ENCODE peak calls at places on chromosomes 5 and 9, in seven cellular contexts. One of them, this sample, is unnamed.

GRCh38 chr9:2055203-2055658 is 40.1 kb downstream of the SMARCA2 start:
- DNase-seq in IMR-90: peak; percentile 24
- DNase-seq in neuronal stem cell: no peak
- DNase-seq in mesendoderm: no peak
- DNase-seq in mesenchymal stem cell: no peak
- DNase-seq in H1: no peak
- DNase-seq in trophoblast cell: no peak
- DNase-seq in this sample: no peak

GRCh38 chr5:177297922-177298321 is 5.6 kb downstream of the RAB24 start:
- DNase-seq in IMR-90: no peak
- DNase-seq in neuronal stem cell: no peak
- DNase-seq in mesendoderm: peak; percentile 32
- DNase-seq in mesenchymal stem cell: no peak
- DNase-seq in H1: no peak
- DNase-seq in trophoblast cell: no peak
- DNase-seq in this sample: no peak

GRCh38 chr5:139669681-139670368 is 21.7 kb downstream of the CXXC5 start:
- DNase-seq in IMR-90: no peak
- DNase-seq in neuronal stem cell: no peak
- DNase-seq in mesendoderm: no peak
- DNase-seq in mesenchymal stem cell: no peak
- DNase-seq in H1: no peak
- DNase-seq in trophoblast cell: no peak
- DNase-seq in this sample: no peak

GRCh38 chr5:158922816-158923215 is 176.9 kb downstream of the EBF1 start:
- DNase-seq in IMR-90: no peak
- DNase-seq in neuronal stem cell: no peak
- DNase-seq in mesendoderm: no peak
- DNase-seq in mesenchymal stem cell: no peak
- DNase-seq in H1: no peak
- DNase-seq in trophoblast cell: no peak
- DNase-seq in this sample: no peak

GRCh38 chr5:150146862-150147579 is 8.6 kb downstream of the PDGFRB start:
- DNase-seq in IMR-90: no peak
- DNase-seq in neuronal stem cell: no peak
- DNase-seq in mesendoderm: no peak
- DNase-seq in mesenchymal stem cell: no peak
- DNase-seq in H1: no peak
- DNase-seq in trophoblast cell: no peak
- DNase-seq in this sample: no peak

GRCh38 chr5:125064610-125065009 is 318.2 kb upstream of the ZNF608 start:
- DNase-seq in IMR-90: no peak
- DNase-seq in neuronal stem cell: no peak
- DNase-seq in mesendoderm: no peak
- DNase-seq in mesenchymal stem cell: no peak
- DNase-seq in H1: no peak
- DNase-seq in trophoblast cell: no peak
- DNase-seq in this sample: no peak

GRCh38 chr5:107224272-107224671 is 446.5 kb downstream of the EFNA5 start:
- DNase-seq in IMR-90: peak; percentile 21
- DNase-seq in neuronal stem cell: no peak
- DNase-seq in mesendoderm: no peak
- DNase-seq in mesenchymal stem cell: peak; percentile 25
- DNase-seq in H1: no peak
- DNase-seq in trophoblast cell: no peak
- DNase-seq in this sample: no peak

GRCh38 chr5:59256331-59256730 is 637.2 kb downstream of the PDE4D start:
- DNase-seq in IMR-90: no peak
- DNase-seq in neuronal stem cell: no peak
- DNase-seq in mesendoderm: no peak
- DNase-seq in mesenchymal stem cell: no peak
- DNase-seq in H1: no peak
- DNase-seq in trophoblast cell: no peak
- DNase-seq in this sample: no peak

GRCh38 chr5:159412284-159413046 is 82.2 kb upstream of the IL12B start:
- DNase-seq in IMR-90: no peak
- DNase-seq in neuronal stem cell: no peak
- DNase-seq in mesendoderm: peak; percentile 71
- DNase-seq in mesenchymal stem cell: peak; percentile 12
- DNase-seq in H1: no peak
- DNase-seq in trophoblast cell: no peak
- DNase-seq in this sample: no peak

GRCh38 chr5:132268698-132269551 is 11.4 kb downstream of the PDLIM4 start:
- DNase-seq in IMR-90: peak; percentile 76
- DNase-seq in neuronal stem cell: no peak
- DNase-seq in mesendoderm: no peak
- DNase-seq in mesenchymal stem cell: peak; percentile 43
- DNase-seq in H1: no peak
- DNase-seq in trophoblast cell: peak; percentile 43
- DNase-seq in this sample: peak; percentile 25

GRCh38 chr9:129319076-129319937 is 141.2 kb upstream of the IER5L start:
- DNase-seq in IMR-90: no peak
- DNase-seq in neuronal stem cell: no peak
- DNase-seq in mesendoderm: no peak
- DNase-seq in mesenchymal stem cell: no peak
- DNase-seq in H1: no peak
- DNase-seq in trophoblast cell: no peak
- DNase-seq in this sample: peak; percentile 20

GRCh38 chr9:84154320-84154719 is 173.7 kb downstream of the RMI1 start:
- DNase-seq in IMR-90: peak; percentile 61
- DNase-seq in neuronal stem cell: no peak
- DNase-seq in mesendoderm: no peak
- DNase-seq in mesenchymal stem cell: no peak
- DNase-seq in H1: no peak
- DNase-seq in trophoblast cell: no peak
- DNase-seq in this sample: no peak

GRCh38 chr9:105972805-105973204 is 278.5 kb downstream of the TMEM38B start:
- DNase-seq in IMR-90: no peak
- DNase-seq in neuronal stem cell: no peak
- DNase-seq in mesendoderm: no peak
- DNase-seq in mesenchymal stem cell: no peak
- DNase-seq in H1: no peak
- DNase-seq in trophoblast cell: no peak
- DNase-seq in this sample: no peak

GRCh38 chr9:105088499-105088898 is 156.0 kb upstream of the SLC44A1 start:
- DNase-seq in IMR-90: no peak
- DNase-seq in neuronal stem cell: no peak
- DNase-seq in mesendoderm: peak; percentile 69
- DNase-seq in mesenchymal stem cell: no peak
- DNase-seq in H1: no peak
- DNase-seq in trophoblast cell: no peak
- DNase-seq in this sample: no peak

GRCh38 chr9:120625222-120625621 is 45.3 kb upstream of the CDK5RAP2 start:
- DNase-seq in IMR-90: peak; percentile 51
- DNase-seq in neuronal stem cell: no peak
- DNase-seq in mesendoderm: peak; percentile 10
- DNase-seq in mesenchymal stem cell: no peak
- DNase-seq in H1: no peak
- DNase-seq in trophoblast cell: no peak
- DNase-seq in this sample: no peak

GRCh38 chr9:114205171-114206015 is 50.1 kb downstream of the COL27A1 start:
- DNase-seq in IMR-90: no peak
- DNase-seq in neuronal stem cell: no peak
- DNase-seq in mesendoderm: no peak
- DNase-seq in mesenchymal stem cell: no peak
- DNase-seq in H1: no peak
- DNase-seq in trophoblast cell: no peak
- DNase-seq in this sample: no peak

GRCh38 chr9:115013998-115014397 is 83.6 kb upstream of the TNFSF8 start:
- DNase-seq in IMR-90: peak; percentile 82
- DNase-seq in neuronal stem cell: peak; percentile 57
- DNase-seq in mesendoderm: peak; percentile 83
- DNase-seq in mesenchymal stem cell: peak; percentile 78
- DNase-seq in H1: peak; percentile 27
- DNase-seq in trophoblast cell: peak; percentile 64
- DNase-seq in this sample: peak; percentile 63

GRCh38 chr5:138646671-138647070 is 71.5 kb upstream of the HSPA9 start:
- DNase-seq in IMR-90: no peak
- DNase-seq in neuronal stem cell: no peak
- DNase-seq in mesendoderm: no peak
- DNase-seq in mesenchymal stem cell: no peak
- DNase-seq in H1: no peak
- DNase-seq in trophoblast cell: no peak
- DNase-seq in this sample: no peak

GRCh38 chr9:94655739-94656138 is 16.4 kb upstream of the FBP1 start:
- DNase-seq in IMR-90: no peak
- DNase-seq in neuronal stem cell: no peak
- DNase-seq in mesendoderm: no peak
- DNase-seq in mesenchymal stem cell: no peak
- DNase-seq in H1: no peak
- DNase-seq in trophoblast cell: no peak
- DNase-seq in this sample: no peak

GRCh38 chr5:164672931-164673694 is 1167.7 kb downstream of the MAT2B start:
- DNase-seq in IMR-90: peak; percentile 17
- DNase-seq in neuronal stem cell: no peak
- DNase-seq in mesendoderm: no peak
- DNase-seq in mesenchymal stem cell: peak; percentile 32
- DNase-seq in H1: no peak
- DNase-seq in trophoblast cell: no peak
- DNase-seq in this sample: no peak

GRCh38 chr5:127985811-127986325 is 97.7 kb upstream of the SLC12A2 start:
- DNase-seq in IMR-90: no peak
- DNase-seq in neuronal stem cell: no peak
- DNase-seq in mesendoderm: no peak
- DNase-seq in mesenchymal stem cell: no peak
- DNase-seq in H1: no peak
- DNase-seq in trophoblast cell: peak; percentile 71
- DNase-seq in this sample: no peak

GRCh38 chr5:146878471-146879172 is at the start of gene PPP2R2B:
- DNase-seq in IMR-90: peak; percentile 1
- DNase-seq in neuronal stem cell: peak; percentile 69
- DNase-seq in mesendoderm: peak; percentile 78
- DNase-seq in mesenchymal stem cell: peak; percentile 51
- DNase-seq in H1: no peak
- DNase-seq in trophoblast cell: peak; percentile 6
- DNase-seq in this sample: peak; percentile 86

DNA sequence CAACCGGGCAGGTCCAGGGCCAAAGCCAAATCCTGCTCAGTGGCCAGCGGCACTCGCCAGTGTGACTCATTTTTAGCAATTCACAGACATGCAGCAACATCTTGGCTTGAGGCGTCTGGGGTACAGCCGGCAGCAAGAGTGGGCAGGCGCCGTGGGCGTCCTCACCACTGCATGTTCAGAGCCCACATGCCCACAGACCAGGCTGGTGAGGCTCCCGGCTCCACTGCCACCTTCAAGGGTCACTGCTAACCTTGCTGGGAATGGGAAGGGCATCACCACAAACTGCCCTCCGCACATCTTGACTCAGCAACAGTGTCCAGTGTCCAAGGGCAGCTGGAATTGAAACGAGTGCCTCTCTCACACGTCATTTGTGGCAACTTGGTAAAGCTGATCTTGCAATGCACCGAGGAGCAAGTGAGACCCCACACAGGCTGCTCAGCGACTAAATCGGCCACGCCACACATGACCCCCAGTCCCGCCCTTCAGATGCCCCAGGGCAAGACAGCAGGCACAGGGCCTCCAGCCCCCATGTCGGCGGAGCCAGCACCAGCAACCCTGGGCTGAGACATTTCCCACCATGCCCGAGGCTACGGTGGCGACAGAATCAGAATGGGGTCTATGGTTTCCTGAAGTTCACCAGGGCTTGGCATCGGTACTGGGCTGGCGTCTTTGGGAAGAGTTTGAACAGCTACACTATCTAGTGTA is 140.3 kb downstream of the ROR2 start:
- DNase-seq in IMR-90: peak; percentile 53
- DNase-seq in neuronal stem cell: no peak
- DNase-seq in mesendoderm: no peak
- DNase-seq in mesenchymal stem cell: no peak
- DNase-seq in H1: no peak
- DNase-seq in trophoblast cell: no peak
- DNase-seq in this sample: no peak
- H3K23ac ChIP-seq in IMR-90: no peak overlapping the region
- H3K23ac ChIP-seq in neuronal stem cell: peak overlapping the region; percentile 18
- H3K23ac ChIP-seq in mesendoderm: no peak overlapping the region
- H3K23ac ChIP-seq in mesenchymal stem cell: no peak overlapping the region
- H3K23ac ChIP-seq in H1: no peak overlapping the region
- H3K23ac ChIP-seq in trophoblast cell: no peak overlapping the region
- H3K23ac ChIP-seq in this sample: no peak overlapping the region

DNA sequence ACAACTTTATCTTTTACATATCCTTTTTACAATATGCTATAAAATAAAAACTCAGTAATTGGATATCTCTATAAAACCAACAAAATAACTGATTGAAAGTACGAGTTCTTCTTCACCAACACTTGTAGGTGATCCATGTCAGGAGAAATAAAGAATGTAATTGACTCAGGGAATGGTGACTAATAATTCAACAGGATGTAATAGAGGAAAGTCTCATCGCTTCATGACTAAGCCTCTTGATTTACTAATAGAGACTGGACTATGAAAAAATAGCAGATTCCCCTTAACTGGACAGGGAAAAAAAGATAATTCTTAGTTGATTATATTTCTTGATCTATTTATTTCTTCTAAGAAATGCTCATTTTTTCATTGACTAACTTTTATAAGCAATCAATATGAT is 507.7 kb upstream of the PTGER4 start:
- DNase-seq in IMR-90: peak; percentile 81
- DNase-seq in neuronal stem cell: no peak
- DNase-seq in mesendoderm: no peak
- DNase-seq in mesenchymal stem cell: peak; percentile 32
- DNase-seq in H1: no peak
- DNase-seq in trophoblast cell: no peak
- DNase-seq in this sample: no peak
- H3K23ac ChIP-seq in IMR-90: no peak overlapping the region
- H3K23ac ChIP-seq in neuronal stem cell: no peak overlapping the region
- H3K23ac ChIP-seq in mesendoderm: no peak overlapping the region
- H3K23ac ChIP-seq in mesenchymal stem cell: no peak overlapping the region
- H3K23ac ChIP-seq in H1: no peak overlapping the region
- H3K23ac ChIP-seq in trophoblast cell: no peak overlapping the region
- H3K23ac ChIP-seq in this sample: no peak overlapping the region

GRCh38 chr9:16982780-16983179 is 112.3 kb upstream of the BNC2 start:
- DNase-seq in IMR-90: no peak
- DNase-seq in neuronal stem cell: no peak
- DNase-seq in mesendoderm: no peak
- DNase-seq in mesenchymal stem cell: no peak
- DNase-seq in H1: no peak
- DNase-seq in trophoblast cell: peak; percentile 11
- DNase-seq in this sample: no peak
- H3K23ac ChIP-seq in IMR-90: no peak overlapping the region
- H3K23ac ChIP-seq in neuronal stem cell: no peak overlapping the region
- H3K23ac ChIP-seq in mesendoderm: no peak overlapping the region
- H3K23ac ChIP-seq in mesenchymal stem cell: no peak overlapping the region
- H3K23ac ChIP-seq in H1: no peak overlapping the region
- H3K23ac ChIP-seq in trophoblast cell: no peak overlapping the region
- H3K23ac ChIP-seq in this sample: no peak overlapping the region

DNA sequence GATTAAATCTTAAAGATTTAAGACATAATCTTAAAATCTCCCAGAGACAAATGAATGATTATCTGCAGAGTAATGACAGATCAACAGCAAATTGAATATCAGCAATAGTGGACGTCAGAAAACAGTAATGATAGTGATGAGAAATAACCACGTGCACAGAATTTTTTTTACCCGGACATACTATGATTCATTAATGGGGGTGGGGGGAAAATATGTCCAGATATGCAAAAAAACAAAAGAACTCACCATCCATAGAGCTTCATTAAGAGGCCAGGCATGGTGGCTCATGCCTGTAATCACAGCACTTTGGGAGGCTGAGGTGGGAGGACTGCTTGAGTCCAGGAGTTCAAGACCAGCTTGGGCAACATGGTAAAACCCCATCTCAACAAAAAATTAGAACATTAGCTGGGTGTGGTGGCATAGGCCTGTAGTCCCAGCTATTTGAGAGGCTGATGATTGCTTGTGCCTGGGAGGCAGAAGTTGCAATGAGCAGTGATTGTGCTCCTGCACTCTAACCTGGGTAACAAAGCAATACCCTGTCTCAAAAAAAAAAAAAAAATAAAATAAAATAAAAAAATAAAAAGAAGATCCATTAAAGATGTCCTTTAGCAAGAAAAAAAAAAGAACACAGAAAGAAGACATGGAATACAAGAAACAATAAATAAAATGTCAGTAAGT is 30.9 kb upstream of the SHOC1 start:
- DNase-seq in IMR-90: peak; percentile 50
- DNase-seq in neuronal stem cell: no peak
- DNase-seq in mesendoderm: no peak
- DNase-seq in mesenchymal stem cell: no peak
- DNase-seq in H1: no peak
- DNase-seq in trophoblast cell: no peak
- DNase-seq in this sample: no peak
- H3K23ac ChIP-seq in IMR-90: no peak overlapping the region
- H3K23ac ChIP-seq in neuronal stem cell: no peak overlapping the region
- H3K23ac ChIP-seq in mesendoderm: no peak overlapping the region
- H3K23ac ChIP-seq in mesenchymal stem cell: no peak overlapping the region
- H3K23ac ChIP-seq in H1: no peak overlapping the region
- H3K23ac ChIP-seq in trophoblast cell: no peak overlapping the region
- H3K23ac ChIP-seq in this sample: no peak overlapping the region

This sample was measured in H9.